ENCODE peak calls at places on chromosomes 12 and 14, in seven cellular contexts. O, A, M, S, K, Q and R are unnamed samples.

GRCh38 chr12:56115329-56115728 is 1.1 kb upstream of the RPL41 start:
- DNase-seq in O (no peak), A (peak), M (peak), S (peak), K (no peak), Q (no peak), R (no peak)

GRCh38 chr12:93563807-93564538 is 8.5 kb upstream of the SOCS2 start:
- DNase-seq in O (no peak), A (peak), M (peak), S (peak), K (no peak), Q (peak), R (no peak)

GRCh38 chr14:61607570-61608244 is 87.6 kb upstream of the HIF1A start:
- DNase-seq in O (no peak), A (no peak), M (no peak), S (peak), K (no peak), Q (no peak), R (no peak)

GRCh38 chr14:26088260-26088659 is 509.6 kb downstream of the NOVA1 start:
- DNase-seq in O (no peak), A (no peak), M (no peak), S (no peak), K (no peak), Q (no peak), R (no peak)

GRCh38 chr14:26444745-26445144 is 153.1 kb downstream of the NOVA1 start:
- DNase-seq in O (no peak), A (no peak), M (peak), S (no peak), K (no peak), Q (no peak), R (no peak)

GRCh38 chr12:65121049-65121955 is at the start of gene WIF1:
- DNase-seq in O (no peak), A (peak), M (no peak), S (peak), K (peak), Q (peak), R (no peak)

GRCh38 chr14:38959021-38959420 is 144.0 kb downstream of the SEC23A start:
- DNase-seq in O (no peak), A (no peak), M (no peak), S (no peak), K (no peak), Q (no peak), R (no peak)

GRCh38 chr14:40309124-40309523 is 876.9 kb upstream of the FBXO33 start:
- DNase-seq in O (no peak), A (no peak), M (no peak), S (peak), K (no peak), Q (no peak), R (no peak)

GRCh38 chr14:77290705-77291104 is 19.7 kb upstream of the NGB start:
- DNase-seq in O (no peak), A (no peak), M (no peak), S (peak), K (no peak), Q (no peak), R (no peak)

GRCh38 chr12:89525002-89525823 is 617 bp upstream of the GALNT4 start:
- DNase-seq in O (no peak), A (peak), M (peak), S (peak), K (peak), Q (peak), R (no peak)

GRCh38 chr12:106081606-106082005 is 57.1 kb downstream of the NUAK1 start:
- DNase-seq in O (no peak), A (no peak), M (no peak), S (no peak), K (no peak), Q (no peak), R (no peak)

GRCh38 chr12:32431025-32431424 is 31.7 kb downstream of the FGD4 start:
- DNase-seq in O (no peak), A (no peak), M (no peak), S (no peak), K (peak), Q (no peak), R (no peak)

GRCh38 chr12:112130461-112130998 is 5.2 kb downstream of the TRAFD1 start:
- DNase-seq in O (no peak), A (no peak), M (peak), S (no peak), K (no peak), Q (peak), R (no peak)

GRCh38 chr14:38339704-38340103 is 83.8 kb upstream of the CLEC14A start:
- DNase-seq in O (peak), A (no peak), M (peak), S (no peak), K (no peak), Q (no peak), R (no peak)

GRCh38 chr14:76844223-76844622 is 18.0 kb downstream of the LRRC74A start:
- DNase-seq in O (peak), A (peak), M (peak), S (peak), K (no peak), Q (no peak), R (peak)

GRCh38 chr12:88951860-88952483 is 371.7 kb upstream of the KITLG start:
- DNase-seq in O (no peak), A (no peak), M (no peak), S (no peak), K (no peak), Q (no peak), R (no peak)

GRCh38 chr14:95185452-95186392 is 28.4 kb upstream of the DICER1 start:
- DNase-seq in O (no peak), A (no peak), M (peak), S (peak), K (no peak), Q (peak), R (no peak)

GRCh38 chr12:133046698-133047097 is 9.4 kb downstream of the ZNF84 start:
- DNase-seq in O (no peak), A (no peak), M (no peak), S (no peak), K (no peak), Q (no peak), R (no peak)

GRCh38 chr12:25800101-25800500 is 158.4 kb upstream of the RASSF8 start:
- DNase-seq in O (no peak), A (no peak), M (no peak), S (no peak), K (no peak), Q (no peak), R (no peak)

GRCh38 chr14:37598085-37598972 is 2.9 kb downstream of the TTC6 start:
- DNase-seq in O (no peak), A (no peak), M (no peak), S (no peak), K (peak), Q (no peak), R (no peak)

GRCh38 chr14:92340938-92341337 is 18.0 kb downstream of the SLC24A4 start:
- DNase-seq in O (no peak), A (no peak), M (no peak), S (peak), K (no peak), Q (no peak), R (no peak)

GRCh38 chr12:92543359-92543758 is 159.4 kb upstream of the PLEKHG7 start:
- DNase-seq in O (no peak), A (no peak), M (no peak), S (no peak), K (no peak), Q (peak), R (no peak)

GRCh38 chr12:19431407-19432308 is 7.6 kb upstream of the AEBP2 start:
- DNase-seq in O (peak), A (peak), M (peak), S (no peak), K (no peak), Q (no peak), R (peak)

GRCh38 chr12:25824729-25825128 is 133.8 kb upstream of the RASSF8 start:
- DNase-seq in O (no peak), A (no peak), M (no peak), S (no peak), K (no peak), Q (no peak), R (no peak)

GRCh38 chr12:93526786-93527428 is 45.6 kb upstream of the SOCS2 start:
- DNase-seq in O (peak), A (peak), M (peak), S (no peak), K (no peak), Q (peak), R (peak)

GRCh38 chr12:114679942-114680341 is 4.0 kb downstream of the TBX3 start:
- DNase-seq in O (no peak), A (no peak), M (peak), S (peak), K (no peak), Q (no peak), R (no peak)

GRCh38 chr12:98738539-98738938 is 93.4 kb downstream of the APAF1 start:
- DNase-seq in O (no peak), A (no peak), M (no peak), S (peak), K (no peak), Q (no peak), R (no peak)

GRCh38 chr12:18462437-18462836 is 201.1 kb downstream of the PIK3C2G start:
- DNase-seq in O (peak), A (no peak), M (peak), S (no peak), K (no peak), Q (no peak), R (peak)

GRCh38 chr14:92880351-92880750 is 42.6 kb upstream of the CHGA start:
- DNase-seq in O (no peak), A (no peak), M (peak), S (peak), K (no peak), Q (no peak), R (no peak)